ENCODE peak calls at places on chromosomes 6 and 20, in seven cellular contexts. P is IMR-90; C is CD8-positive, alpha-beta T cell; L is tibial artery; I is right lobe of liver; W is astrocyte; M is prostate gland. K is an unnamed sample.

GRCh38 chr6:16420715-16421461 is 182.5 kb downstream of the GMPR start:
- DNase-seq in M (peak; percentile 41), P (peak; percentile 83), L (no peak), I (no peak), C (peak; percentile 15), W (peak; percentile 47), K (peak; percentile 33)

GRCh38 chr6:148973809-148974208 is 227.0 kb downstream of the UST start:
- DNase-seq in C (no peak), I (no peak), W (no peak), L (no peak), P (peak; percentile 66), M (no peak), K (no peak)

GRCh38 chr6:112357801-112358200 is 10.7 kb downstream of the RFPL4B start:
- DNase-seq in P (peak; percentile 73), M (no peak), I (no peak), W (peak; percentile 61), L (no peak), C (no peak), K (peak; percentile 8)

GRCh38 chr6:12012566-12013367 is 655 bp downstream of the HIVEP1 start:
- DNase-seq in W (peak; percentile 89), I (peak; percentile 75), C (peak; percentile 44), P (peak; percentile 95), M (peak; percentile 77), L (peak; percentile 88), K (peak; percentile 84)

GRCh38 chr6:87747646-87748045 is 45.6 kb upstream of the AKIRIN2 start:
- DNase-seq in M (no peak), L (no peak), W (no peak), I (no peak), P (no peak), C (no peak), K (no peak)

GRCh38 chr6:160222491-160222890 is 36.1 kb downstream of the SLC22A2 start:
- DNase-seq in W (no peak), L (no peak), C (no peak), M (no peak), P (no peak), I (no peak), K (no peak)

GRCh38 chr20:39049148-39049547 is 87.0 kb downstream of the DHX35 start:
- DNase-seq in L (peak; percentile 60), M (no peak), C (no peak), I (no peak), W (no peak), P (no peak), K (no peak)

GRCh38 chr20:7348253-7348652 is 580.8 kb downstream of the BMP2 start:
- DNase-seq in M (no peak), P (no peak), L (no peak), I (no peak), C (no peak), W (no peak), K (no peak)

GRCh38 chr6:109347779-109348178 is 34.5 kb downstream of the CD164 start:
- DNase-seq in P (no peak), C (no peak), W (no peak), L (no peak), M (no peak), I (no peak), K (no peak)

GRCh38 chr6:156585859-156586258 is 191.3 kb upstream of the ARID1B start:
- DNase-seq in L (no peak), P (no peak), I (no peak), C (no peak), M (no peak), W (no peak), K (no peak)

GRCh38 chr6:159252955-159253508 is 83.8 kb downstream of the FNDC1 start:
- DNase-seq in P (peak; percentile 45), M (peak; percentile 17), L (no peak), W (peak; percentile 83), C (no peak), I (no peak), K (peak; percentile 4)

GRCh38 chr20:32207211-32207625 is 325 bp downstream of the PLAGL2 start:
- DNase-seq in W (no peak), L (no peak), P (no peak), I (no peak), M (no peak), C (no peak), K (no peak)

GRCh38 chr6:170265655-170266054 is 25.2 kb downstream of the DLL1 start:
- DNase-seq in M (peak; percentile 81), P (no peak), C (no peak), I (peak; percentile 90), L (no peak), W (no peak), K (no peak)

GRCh38 chr20:37940161-37940560 is 37.2 kb downstream of the VSTM2L start:
- DNase-seq in L (peak; percentile 59), W (no peak), I (no peak), M (no peak), C (no peak), P (no peak), K (no peak)

GRCh38 chr6:26501482-26501986 is 1.4 kb downstream of the BTN1A1 start:
- DNase-seq in M (no peak), I (peak; percentile 37), W (peak; percentile 6), L (peak; percentile 68), C (peak; percentile 8), P (peak; percentile 25), K (no peak)

GRCh38 chr20:17227669-17228623 is 1.1 kb downstream of the PCSK2 start:
- DNase-seq in L (no peak), P (peak; percentile 1), I (no peak), C (no peak), W (no peak), M (no peak), K (no peak)

GRCh38 chr6:70299456-70299855 is 3.4 kb downstream of the COL9A1 start:
- DNase-seq in P (peak; percentile 10), W (peak; percentile 2), L (no peak), M (no peak), C (no peak), I (no peak), K (no peak)

DNA sequence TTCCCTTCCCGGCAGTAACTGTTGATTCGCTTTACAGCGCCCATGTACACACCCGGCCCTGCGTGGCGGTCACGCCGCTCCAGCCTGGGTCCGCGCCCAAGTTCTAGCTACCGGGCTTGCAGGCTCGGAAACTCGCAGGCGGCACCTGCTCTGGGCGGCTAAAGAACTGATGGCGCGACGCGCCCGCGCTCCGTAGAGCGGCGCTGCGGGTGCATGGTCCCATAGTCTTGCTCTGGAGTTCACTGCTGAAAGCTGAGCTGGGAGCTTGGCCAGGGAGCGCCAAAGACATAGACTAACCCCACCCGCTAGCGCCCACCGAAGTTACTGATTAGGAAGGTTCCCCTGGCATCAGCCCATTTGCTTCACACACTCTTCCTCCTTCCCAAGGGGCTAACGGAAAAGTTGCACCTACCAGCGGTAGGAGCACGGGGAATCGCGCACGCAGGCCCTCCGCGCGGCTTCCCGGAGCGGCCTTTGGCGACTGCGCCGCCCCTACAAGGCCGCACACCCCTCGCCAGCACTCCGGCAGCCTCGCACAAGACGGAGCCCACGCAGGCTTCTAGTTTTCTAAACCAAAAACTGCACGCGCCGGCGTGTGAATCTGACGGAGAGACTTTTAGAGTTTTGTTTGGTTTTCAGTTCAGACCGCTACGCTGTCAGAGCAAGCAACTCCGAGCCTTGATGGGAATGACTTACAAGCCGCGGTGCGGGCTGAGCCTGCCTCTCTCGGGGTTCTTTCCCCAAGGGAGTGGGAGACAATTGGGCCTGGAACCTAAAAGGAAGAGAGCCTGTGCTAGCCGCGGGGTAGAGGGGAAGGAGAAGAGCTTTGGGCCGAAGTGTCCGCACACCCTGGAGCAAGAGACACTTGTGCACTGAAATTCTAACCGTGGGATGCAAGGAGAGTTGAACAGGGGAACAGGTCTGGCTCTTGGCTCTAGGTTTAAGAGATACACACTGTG is 994 bp upstream of the POU3F2 start:
- DNase-seq in W (peak; percentile 53), I (no peak), P (peak; percentile 16), L (peak; percentile 69), C (no peak), M (no peak), K (no peak)
- TF ChIP-seq CTCF in W (no peak), I (no peak), P (no peak), L (no peak), C (no peak), M (no peak), K (no peak)

GRCh38 chr20:4987130-4987529 is 14.2 kb downstream of the SLC23A2 start:
- DNase-seq in M (no peak), P (no peak), L (no peak), W (no peak), C (no peak), I (no peak), K (no peak)
- H3K4me3 ChIP-seq in M (no peak overlapping the region), P (no peak overlapping the region), L (no peak overlapping the region), W (no peak overlapping the region), C (no peak overlapping the region), I (no peak overlapping the region), K (no peak overlapping the region)

GRCh38 chr20:3088031-3088430 is 3.5 kb upstream of the AVP start:
- DNase-seq in P (no peak), C (no peak), M (no peak), I (no peak), L (no peak), W (no peak), K (no peak)

GRCh38 chr20:3090565-3090964 is 6.0 kb upstream of the AVP start:
- DNase-seq in C (no peak), I (no peak), M (no peak), P (no peak), L (no peak), W (no peak), K (no peak)

GRCh38 chr20:3092611-3093379 is 8.3 kb upstream of the AVP start:
- DNase-seq in M (no peak), P (no peak), W (peak; percentile 7), C (peak; percentile 30), L (no peak), I (no peak), K (no peak)

GRCh38 chr20:3094848-3095629 is 10.5 kb upstream of the AVP start:
- DNase-seq in P (no peak), L (no peak), W (no peak), C (no peak), M (no peak), I (no peak), K (no peak)

DNA sequence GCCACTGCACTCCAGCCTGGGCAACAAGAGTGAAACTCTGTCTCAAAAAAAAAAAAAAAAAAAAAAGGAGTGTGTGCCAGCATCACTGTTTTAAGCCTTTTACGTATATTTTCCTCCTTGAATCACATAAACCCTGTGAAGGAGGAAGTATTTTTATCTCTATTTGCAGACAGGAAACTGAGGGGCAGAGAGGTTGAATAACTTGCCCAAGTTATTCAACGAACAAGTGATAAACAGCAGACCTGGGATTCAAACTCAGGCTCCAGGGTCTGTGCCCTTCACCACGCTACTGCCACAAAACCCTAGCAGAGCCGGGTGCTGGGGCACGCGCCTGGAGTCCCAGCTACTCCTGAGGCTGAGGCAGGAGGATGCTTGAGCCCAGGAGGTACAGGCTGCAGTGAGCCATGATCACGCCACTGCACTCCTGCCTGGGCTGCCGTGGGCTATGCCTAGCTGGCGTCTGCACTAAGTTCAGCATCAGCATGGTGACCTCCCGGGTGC is 9.4 kb upstream of the AVP start:
- DNase-seq in I (no peak), C (no peak), L (no peak), W (no peak), M (no peak), P (no peak), K (no peak)
- H3K27ac ChIP-seq in I (no peak overlapping the region), C (peak overlapping the region; percentile 90), L (no peak overlapping the region), W (no peak overlapping the region), M (no peak overlapping the region), P (no peak overlapping the region), K (no peak overlapping the region)

DNA sequence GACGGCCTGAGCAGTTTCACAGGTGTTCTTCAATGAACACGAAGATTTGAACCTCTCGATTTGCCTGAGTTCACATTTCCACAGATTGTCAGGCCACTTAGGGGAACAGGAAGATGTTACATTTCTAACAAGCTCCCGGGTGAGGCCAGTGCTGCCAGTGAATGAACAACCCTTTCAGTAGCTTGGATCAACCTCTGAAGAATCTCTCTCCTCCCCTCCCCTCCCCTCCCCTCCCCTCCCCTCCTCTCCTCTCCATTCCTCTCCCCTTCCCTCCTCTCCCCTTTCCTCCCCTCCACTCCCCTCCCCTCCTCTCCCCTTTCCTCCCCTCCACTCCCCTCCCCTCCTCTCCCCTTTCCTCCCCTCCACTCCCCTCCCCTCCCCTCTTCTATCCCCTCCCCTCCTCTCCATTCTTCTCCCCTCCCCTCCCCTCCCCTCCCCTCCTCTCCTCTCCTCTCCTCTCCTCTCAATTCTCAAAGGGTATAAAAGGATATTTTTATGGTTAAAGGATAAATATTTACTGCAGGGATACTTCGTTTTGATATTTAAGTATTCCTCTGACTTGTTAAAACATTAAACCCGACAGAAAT is 114.1 kb upstream of the INSM1 start:
- DNase-seq in M (no peak), C (no peak), W (no peak), L (no peak), I (no peak), P (no peak), K (no peak)
- TF ChIP-seq CTCF in M (no peak), C (no peak), W (no peak), L (no peak), I (no peak), P (no peak), K (no peak)

K was measured in AG04450.